ENCODE peak calls at places on chromosomes 6 and 20, in eight cellular contexts. E is mesothelial cell of epicardium, S is LoVo, P is HCEC 1CT, T is NCI-H460, V is glutamatergic neuron, M is endothelial cell, R is RWPE1. N is an unnamed sample.

GRCh38 chr20:48771542-48771941 is 56.3 kb downstream of the PREX1 start:
- DNase-seq in E (no peak), S (no peak), P (no peak), T (no peak), V (no peak), M (no peak), R (no peak), N (no peak)

GRCh38 chr6:7008451-7008988 is 99.2 kb upstream of the RREB1 start:
- DNase-seq in E (no peak), S (no peak), P (no peak), T (no peak), V (no peak), M (no peak), R (no peak), N (no peak)

GRCh38 chr6:167047554-167047953 is 48.4 kb downstream of the CEP43 start:
- DNase-seq in E (no peak), S (no peak), P (no peak), T (no peak), V (no peak), M (no peak), R (no peak), N (no peak)

GRCh38 chr20:63775096-63775978 is 35.8 kb downstream of the SLC2A4RG start:
- DNase-seq in E (peak; percentile 86), S (no peak), P (no peak), T (peak; percentile 23), V (peak; percentile 93), M (peak; percentile 86), R (no peak), N (no peak)

GRCh38 chr6:169725270-169726048 is 1.2 kb upstream of the PHF10 start:
- DNase-seq in E (no peak), S (no peak), P (peak; percentile 86), T (peak; percentile 58), V (peak; percentile 70), M (peak; percentile 39), R (peak; percentile 39), N (peak; percentile 55)

GRCh38 chr6:43604174-43604573 is 24.9 kb downstream of the GTPBP2 start:
- DNase-seq in E (no peak), S (no peak), P (peak; percentile 88), T (no peak), V (no peak), M (no peak), R (peak; percentile 38), N (no peak)

GRCh38 chr6:135358907-135359459 is 138.6 kb downstream of the AHI1 start:
- DNase-seq in E (no peak), S (no peak), P (peak; percentile 77), T (no peak), V (no peak), M (no peak), R (peak; percentile 7), N (no peak)

GRCh38 chr6:45543298-45544235 is 165.8 kb upstream of the SUPT3H start:
- DNase-seq in E (no peak), S (no peak), P (peak; percentile 79), T (no peak), V (no peak), M (no peak), R (no peak), N (no peak)

GRCh38 chr6:282867-283416 is 9.3 kb upstream of the DUSP22 start:
- DNase-seq in E (no peak), S (no peak), P (no peak), T (no peak), V (no peak), M (no peak), R (no peak), N (no peak)

GRCh38 chr6:132995432-132995831 is 181.1 kb downstream of the RPS12 start:
- DNase-seq in E (no peak), S (no peak), P (no peak), T (no peak), V (no peak), M (no peak), R (no peak), N (no peak)

GRCh38 chr6:166318227-166318626 is 10.0 kb upstream of the PRR18 start:
- DNase-seq in E (no peak), S (no peak), P (no peak), T (no peak), V (no peak), M (no peak), R (no peak), N (no peak)

GRCh38 chr20:37886851-37887297 is 16.1 kb upstream of the VSTM2L start:
- DNase-seq in E (no peak), S (peak; percentile 10), P (peak; percentile 9), T (no peak), V (no peak), M (no peak), R (no peak), N (no peak)

GRCh38 chr6:160634706-160635105 is 29.4 kb downstream of the LPA start:
- DNase-seq in E (no peak), S (peak; percentile 20), P (no peak), T (no peak), V (no peak), M (no peak), R (no peak), N (no peak)

GRCh38 chr6:151723152-151723551 is 84.3 kb upstream of the ESR1 start:
- DNase-seq in E (no peak), S (no peak), P (no peak), T (no peak), V (no peak), M (no peak), R (no peak), N (no peak)

GRCh38 chr6:96899019-96899418 is 1.3 kb upstream of the NDUFAF4 start:
- DNase-seq in E (no peak), S (peak; percentile 53), P (peak; percentile 60), T (peak; percentile 54), V (no peak), M (peak; percentile 11), R (peak; percentile 45), N (peak; percentile 18)

GRCh38 chr20:21832442-21833152 is 127.1 kb downstream of the PAX1 start:
- DNase-seq in E (no peak), S (no peak), P (no peak), T (no peak), V (no peak), M (no peak), R (no peak), N (no peak)

GRCh38 chr6:9401936-9402335 is 966.6 kb upstream of the SLC35B3 start:
- DNase-seq in E (no peak), S (no peak), P (no peak), T (no peak), V (no peak), M (no peak), R (no peak), N (no peak)

GRCh38 chr6:157717266-157717870 is 105.7 kb upstream of the SNX9 start:
- DNase-seq in E (no peak), S (peak; percentile 46), P (no peak), T (no peak), V (no peak), M (no peak), R (no peak), N (no peak)

GRCh38 chr6:123039431-123039830 is 43.4 kb downstream of the CLVS2 start:
- DNase-seq in E (no peak), S (no peak), P (no peak), T (no peak), V (no peak), M (no peak), R (no peak), N (no peak)

GRCh38 chr6:11968241-11968806 is 43.8 kb upstream of the HIVEP1 start:
- DNase-seq in E (no peak), S (no peak), P (no peak), T (no peak), V (no peak), M (no peak), R (no peak), N (no peak)

GRCh38 chr6:117545161-117545595 is 57.1 kb downstream of the GOPC start:
- DNase-seq in E (no peak), S (no peak), P (no peak), T (no peak), V (no peak), M (no peak), R (peak; percentile 82), N (peak; percentile 29)

GRCh38 chr6:110345025-110345424 is 13.1 kb downstream of the METTL24 start:
- DNase-seq in E (no peak), S (no peak), P (no peak), T (no peak), V (no peak), M (no peak), R (no peak), N (no peak)

GRCh38 chr6:153449279-153449678 is 318.2 kb upstream of the RGS17 start:
- DNase-seq in E (no peak), S (no peak), P (peak; percentile 51), T (no peak), V (no peak), M (no peak), R (no peak), N (no peak)